ENCODE peak calls at places on chromosomes 12 and 14, in five cellular contexts. F is astrocyte, L is nephron progenitor cell, N is IMR-90, G is astrocyte of the spinal cord. H is an unnamed sample.

GRCh38 chr12:2449586-2449985 is 345.2 kb upstream of the FKBP4 start:
- DNase-seq in F (no peak), L (no peak), N (no peak), G (no peak), H (no peak)

GRCh38 chr12:26868505-26869494 is 35.8 kb upstream of the ITPR2 start:
- DNase-seq in F (no peak), L (no peak), N (no peak), G (no peak), H (no peak)

GRCh38 chr12:58346032-58346632 is 404.8 kb downstream of the ATP23 start:
- DNase-seq in F (peak; percentile 32), L (peak; percentile 9), N (peak; percentile 62), G (peak; percentile 67), H (no peak)

GRCh38 chr14:86858591-86858990 is 1134.4 kb downstream of the GALC start:
- DNase-seq in F (peak; percentile 17), L (peak; percentile 5), N (no peak), G (peak; percentile 34), H (no peak)

GRCh38 chr12:88897723-88898122 is 317.5 kb upstream of the KITLG start:
- DNase-seq in F (peak; percentile 51), L (no peak), N (peak; percentile 71), G (peak; percentile 30), H (no peak)

GRCh38 chr14:99138999-99139865 is 132.8 kb downstream of the BCL11B start:
- DNase-seq in F (no peak), L (no peak), N (no peak), G (no peak), H (no peak)

GRCh38 chr12:4540633-4541032 is 1.9 kb downstream of the RAD51AP1 start:
- DNase-seq in F (no peak), L (no peak), N (no peak), G (no peak), H (no peak)

GRCh38 chr12:77932216-77932615 is 101.5 kb downstream of the NAV3 start:
- DNase-seq in F (no peak), L (no peak), N (no peak), G (no peak), H (no peak)

GRCh38 chr12:111024205-111024794 is 103.9 kb upstream of the MYL2 start:
- DNase-seq in F (no peak), L (peak; percentile 81), N (peak; percentile 4), G (peak; percentile 6), H (peak; percentile 65)

GRCh38 chr14:45028107-45028626 is 55.7 kb upstream of the PRPF39 start:
- DNase-seq in F (no peak), L (no peak), N (no peak), G (no peak), H (no peak)

GRCh38 chr12:124385219-124385969 is 90.5 kb downstream of the RFLNA start:
- DNase-seq in F (peak; percentile 88), L (no peak), N (peak; percentile 85), G (peak; percentile 90), H (no peak)

GRCh38 chr14:51552275-51552674 is 99.4 kb upstream of the FRMD6 start:
- DNase-seq in F (no peak), L (no peak), N (no peak), G (no peak), H (no peak)
- TF ChIP-seq CTCF in F (peak; percentile 10), L (no peak), N (no peak), G (no peak), H (no peak)

GRCh38 chr14:68734231-68734732 is 58.6 kb downstream of the ZFP36L1 start:
- DNase-seq in F (peak; percentile 22), L (no peak), N (peak; percentile 18), G (no peak), H (peak; percentile 86)
- TF ChIP-seq CTCF in F (no peak), L (no peak), N (no peak), G (no peak), H (no peak)

GRCh38 chr12:120247183-120247582 is 18.3 kb downstream of the PXN start:
- DNase-seq in F (no peak), L (no peak), N (no peak), G (no peak), H (no peak)
- TF ChIP-seq CTCF in F (no peak), L (no peak), N (no peak), G (no peak), H (no peak)

GRCh38 chr12:132278421-132279183 is 50.8 kb downstream of the GALNT9 start:
- DNase-seq in F (no peak), L (no peak), N (no peak), G (no peak), H (no peak)

GRCh38 chr12:132279184-132279889 is 50.1 kb downstream of the GALNT9 start:
- DNase-seq in F (no peak), L (no peak), N (peak; percentile 9), G (no peak), H (no peak)

GRCh38 chr12:132281021-132281420 is 48.4 kb downstream of the GALNT9 start:
- DNase-seq in F (no peak), L (no peak), N (no peak), G (no peak), H (no peak)

GRCh38 chr12:132280436-132280835 is 49.0 kb downstream of the GALNT9 start:
- DNase-seq in F (no peak), L (no peak), N (no peak), G (no peak), H (no peak)

GRCh38 chr12:132279930-132280329 is 49.5 kb downstream of the GALNT9 start:
- DNase-seq in F (no peak), L (no peak), N (no peak), G (no peak), H (no peak)
- TF ChIP-seq CTCF in F (no peak), L (no peak), N (no peak), G (no peak), H (no peak)

DNA sequence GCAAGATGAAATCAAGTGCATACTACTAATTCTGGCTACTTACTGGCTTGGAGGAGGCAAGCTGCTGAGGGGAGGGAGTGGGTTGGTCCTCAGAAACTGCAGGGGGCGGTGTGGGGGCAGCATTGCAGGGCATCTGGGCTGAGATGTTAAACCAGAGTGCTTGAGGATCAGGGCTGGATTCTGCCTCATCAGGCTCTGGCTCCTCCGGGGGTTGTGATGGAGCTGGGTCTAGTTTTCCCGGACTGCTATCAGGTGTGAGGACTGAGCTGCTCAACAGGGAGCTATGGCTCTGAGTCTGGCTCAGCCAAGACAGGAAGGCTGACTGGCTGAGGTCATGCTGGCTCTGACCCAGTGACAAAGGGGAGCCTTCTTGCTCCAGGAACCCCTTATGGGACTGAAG is 28.6 kb downstream of the BAZ2A start:
- DNase-seq in F (no peak), L (peak; percentile 21), N (no peak), G (no peak), H (peak; percentile 58)
- TF ChIP-seq CTCF in F (no peak), L (no peak), N (no peak), G (peak; percentile 4), H (no peak)

DNA sequence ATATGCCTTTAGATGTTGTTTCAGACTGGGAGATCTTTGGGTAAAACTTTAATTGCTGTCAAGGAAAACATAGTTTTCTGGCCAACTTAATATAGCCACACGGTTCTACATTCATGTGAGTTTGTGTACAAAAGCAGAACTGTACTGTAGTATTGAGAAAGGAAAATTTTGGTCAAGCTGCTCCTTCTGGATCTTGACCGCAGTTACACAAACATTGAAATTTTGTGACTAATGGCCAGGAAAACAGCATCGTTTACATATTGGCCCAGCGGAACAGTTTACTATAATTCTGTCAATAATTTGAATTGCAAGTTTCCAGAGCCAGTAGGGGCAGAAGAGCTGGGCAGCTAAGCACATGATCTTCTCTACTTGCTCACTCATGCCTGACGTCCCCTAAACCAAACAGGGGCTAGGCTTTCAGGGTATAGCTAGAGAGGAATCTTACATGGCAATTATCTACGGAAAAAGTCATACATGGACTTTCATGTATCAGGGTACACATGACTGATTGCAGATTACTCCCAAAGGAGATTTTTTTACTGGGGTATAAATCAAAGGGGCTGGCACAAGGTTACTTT is 11.3 kb upstream of the ART4 start:
- DNase-seq in F (no peak), L (peak; percentile 19), N (peak; percentile 16), G (no peak), H (no peak)
- TF ChIP-seq CTCF in F (no peak), L (no peak), N (no peak), G (no peak), H (no peak)

H was measured in activated CD8-positive, alpha-beta T cell treated with anti-CD3 and anti-CD28 coated beads for 36 hours.